ENCODE peak calls at places on chromosomes 5 and 9, in seven cellular contexts. V is mesothelial cell of epicardium, P is left lung, R is vagina, K is neural crest cell, B is Calu3, Z is AG04450. X is an unnamed sample.

GRCh38 chr5:151454166-151454565 is 6.8 kb downstream of the SLC36A1 start:
- DNase-seq in V (no peak), P (no peak), R (no peak), K (no peak), B (no peak), Z (no peak), X (no peak)

GRCh38 chr5:14440598-14441401 is 140.8 kb upstream of the OTULINL start:
- DNase-seq in V (peak), P (no peak), R (no peak), K (peak), B (no peak), Z (peak), X (no peak)

GRCh38 chr9:111900934-111901612 is 4.5 kb downstream of the UGCG start:
- DNase-seq in V (no peak), P (no peak), R (no peak), K (no peak), B (no peak), Z (no peak), X (no peak)

GRCh38 chr5:131389869-131390265 is 126.0 kb downstream of the CDC42SE2 start:
- DNase-seq in V (no peak), P (no peak), R (no peak), K (no peak), B (no peak), Z (no peak), X (no peak)

GRCh38 chr5:55063220-55063863 is 39.1 kb upstream of the GZMA start:
- DNase-seq in V (no peak), P (no peak), R (no peak), K (no peak), B (no peak), Z (no peak), X (no peak)

GRCh38 chr5:73431204-73431851 is 17.2 kb downstream of the FOXD1 start:
- DNase-seq in V (no peak), P (no peak), R (no peak), K (no peak), B (no peak), Z (no peak), X (no peak)

GRCh38 chr9:79658926-79659325 is 87.2 kb downstream of the TLE4 start:
- DNase-seq in V (no peak), P (no peak), R (no peak), K (no peak), B (no peak), Z (no peak), X (no peak)

GRCh38 chr5:178289438-178289837 is 56.8 kb upstream of the PHYKPL start:
- DNase-seq in V (no peak), P (no peak), R (no peak), K (no peak), B (no peak), Z (no peak), X (peak)

GRCh38 chr5:151168602-151169344 is 11.2 kb upstream of the ANXA6 start:
- DNase-seq in V (no peak), P (no peak), R (no peak), K (no peak), B (no peak), Z (no peak), X (no peak)

GRCh38 chr5:115402822-115403577 is 106.5 kb upstream of the CCDC112 start:
- DNase-seq in V (no peak), P (no peak), R (no peak), K (no peak), B (no peak), Z (no peak), X (no peak)

GRCh38 chr9:34256104-34256503 is 73.0 kb downstream of the KIF24 start:
- DNase-seq in V (no peak), P (no peak), R (no peak), K (no peak), B (no peak), Z (no peak), X (no peak)

GRCh38 chr5:9544502-9545300 is 1.2 kb downstream of the SEMA5A start:
- DNase-seq in V (peak), P (peak), R (no peak), K (peak), B (peak), Z (peak), X (peak)

GRCh38 chr9:103037508-103038477 is 42.7 kb downstream of the CYLC2 start:
- DNase-seq in V (no peak), P (no peak), R (no peak), K (no peak), B (no peak), Z (no peak), X (peak)

GRCh38 chr5:37198066-37198465 is 51.1 kb downstream of the CPLANE1 start:
- DNase-seq in V (no peak), P (no peak), R (no peak), K (no peak), B (no peak), Z (no peak), X (no peak)

GRCh38 chr5:101678494-101679193 is 617.4 kb downstream of the SLCO4C1 start:
- DNase-seq in V (peak), P (peak), R (no peak), K (peak), B (peak), Z (peak), X (no peak)

GRCh38 chr5:1374680-1375055 is 29.8 kb upstream of the CLPTM1L start:
- DNase-seq in V (no peak), P (peak), R (no peak), K (no peak), B (no peak), Z (no peak), X (no peak)

GRCh38 chr9:74496819-74497749 is at the start of gene RORB:
- DNase-seq in V (peak), P (peak), R (no peak), K (peak), B (peak), Z (no peak), X (peak)

GRCh38 chr5:26649000-26649399 is 389.4 kb downstream of the CDH9 start:
- DNase-seq in V (no peak), P (no peak), R (no peak), K (no peak), B (no peak), Z (no peak), X (no peak)

GRCh38 chr5:1792842-1793266 is 6.8 kb downstream of the MRPL36 start:
- DNase-seq in V (no peak), P (peak), R (no peak), K (no peak), B (peak), Z (peak), X (no peak)

GRCh38 chr5:72210913-72211670 is 103.8 kb downstream of the MAP1B start:
- DNase-seq in V (no peak), P (no peak), R (no peak), K (no peak), B (peak), Z (peak), X (no peak)

GRCh38 chr5:148973455-148973854 is 89.4 kb downstream of the SH3TC2 start:
- DNase-seq in V (no peak), P (no peak), R (no peak), K (no peak), B (no peak), Z (no peak), X (no peak)

GRCh38 chr9:5549671-5550650 is 39.6 kb downstream of the PDCD1LG2 start:
- DNase-seq in V (no peak), P (no peak), R (no peak), K (no peak), B (no peak), Z (no peak), X (no peak)

GRCh38 chr5:179980767-179981166 is 73.1 kb upstream of the TBC1D9B start:
- DNase-seq in V (no peak), P (no peak), R (no peak), K (no peak), B (no peak), Z (no peak), X (no peak)

GRCh38 chr5:179986328-179986727 is 78.6 kb upstream of the TBC1D9B start:
- DNase-seq in V (no peak), P (no peak), R (no peak), K (no peak), B (no peak), Z (no peak), X (no peak)
- TF ChIP-seq CTCF in V (no peak), P (no peak), R (no peak), K (no peak), B (no peak), Z (no peak), X (peak)

GRCh38 chr5:111857633-111858032 is 100.6 kb upstream of the NREP start:
- DNase-seq in V (no peak), P (no peak), R (no peak), K (no peak), B (no peak), Z (no peak), X (no peak)
- TF ChIP-seq CTCF in V (no peak), P (no peak), R (no peak), K (no peak), B (no peak), Z (peak), X (peak)

DNA sequence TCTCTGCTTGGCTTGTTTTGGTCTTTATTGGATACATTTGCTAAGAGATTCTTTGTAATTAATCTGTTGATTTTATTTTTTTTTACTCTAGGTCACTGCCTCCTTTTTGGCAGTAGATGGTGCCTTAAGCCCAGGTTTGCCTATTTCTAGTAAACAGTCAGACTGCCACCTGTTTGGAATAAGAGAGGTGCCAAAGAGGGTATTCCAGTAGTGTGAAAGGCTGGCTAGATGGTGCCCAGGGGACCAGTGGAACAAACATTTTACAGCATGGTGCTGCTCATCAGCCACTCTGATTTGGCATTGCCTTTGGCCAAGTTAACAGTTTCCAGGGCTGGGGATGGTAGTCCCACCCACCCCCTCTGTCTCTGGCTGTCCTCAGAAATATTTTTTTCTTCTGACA is 36.7 kb upstream of the FBXL7 start:
- DNase-seq in V (no peak), P (no peak), R (no peak), K (no peak), B (no peak), Z (peak), X (no peak)
- TF ChIP-seq CTCF in V (no peak), P (no peak), R (no peak), K (peak), B (no peak), Z (peak), X (peak)

GRCh38 chr9:7094052-7094451 is 336.3 kb downstream of the KDM4C start:
- DNase-seq in V (no peak), P (no peak), R (no peak), K (no peak), B (peak), Z (no peak), X (no peak)
- TF ChIP-seq CTCF in V (peak), P (no peak), R (no peak), K (peak), B (no peak), Z (peak), X (peak)

GRCh38 chr5:123099514-123100151 is 10.6 kb downstream of the PRDM6 start:
- DNase-seq in V (peak), P (no peak), R (no peak), K (peak), B (peak), Z (no peak), X (no peak)
- TF ChIP-seq CTCF in V (no peak), P (no peak), R (no peak), K (peak), B (peak), Z (no peak), X (peak)

GRCh38 chr9:96216618-96217017 is 85.4 kb downstream of the HSD17B3 start:
- DNase-seq in V (no peak), P (no peak), R (no peak), K (no peak), B (no peak), Z (no peak), X (no peak)

GRCh38 chr9:96219615-96220257 is 82.2 kb downstream of the HSD17B3 start:
- DNase-seq in V (no peak), P (no peak), R (no peak), K (no peak), B (no peak), Z (no peak), X (no peak)

GRCh38 chr9:96217358-96217755 is 84.6 kb downstream of the HSD17B3 start:
- DNase-seq in V (no peak), P (no peak), R (no peak), K (peak), B (no peak), Z (no peak), X (no peak)

GRCh38 chr9:96218821-96219614 is 83.0 kb downstream of the HSD17B3 start:
- DNase-seq in V (no peak), P (no peak), R (no peak), K (no peak), B (no peak), Z (no peak), X (no peak)

DNA sequence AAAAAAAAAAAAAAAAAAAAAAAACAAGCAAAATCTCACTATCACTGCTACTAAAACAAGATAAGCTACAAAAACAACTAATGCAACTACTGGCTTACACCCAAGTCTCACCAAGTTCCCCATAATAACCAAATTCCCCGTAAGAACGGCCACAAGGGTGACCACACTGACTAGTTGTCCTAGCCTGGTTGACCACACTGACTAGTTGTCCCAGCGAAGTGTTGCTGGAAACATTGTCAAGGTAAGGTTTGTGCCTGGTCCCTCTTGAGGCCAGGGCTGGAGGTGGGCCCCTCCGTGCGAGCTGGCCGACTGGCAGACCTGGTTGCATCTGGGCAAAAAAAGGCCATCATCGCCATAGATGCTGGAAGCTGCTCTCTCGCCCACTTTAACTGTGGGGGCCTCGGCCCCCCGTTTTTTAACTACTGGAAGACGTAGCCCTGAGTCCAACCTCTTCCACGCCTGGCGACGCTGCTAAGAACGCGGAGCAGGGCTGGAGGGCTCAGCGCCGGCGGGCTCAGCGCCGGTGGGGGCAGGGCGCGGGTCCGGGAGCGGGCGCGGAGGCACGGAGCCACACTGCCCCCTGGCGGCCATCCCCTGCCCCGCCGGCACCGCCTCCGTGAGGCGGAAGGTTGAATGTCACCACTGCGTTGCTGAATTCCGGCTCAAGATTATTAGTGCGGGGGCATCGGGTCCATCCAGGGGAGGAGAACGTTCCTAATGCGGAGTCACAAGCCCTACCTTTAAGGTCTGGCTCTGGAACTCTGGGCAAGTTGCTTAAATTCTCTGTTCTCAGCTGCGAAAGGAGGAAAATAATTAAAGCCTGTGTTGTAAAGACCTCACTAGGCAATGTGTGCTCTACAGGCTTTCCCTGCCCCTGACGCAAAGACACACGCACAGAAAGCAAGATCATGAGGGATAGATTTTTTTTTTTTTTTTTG is 84.0 kb downstream of the HSD17B3 start:
- DNase-seq in V (peak), P (peak), R (no peak), K (peak), B (peak), Z (peak), X (no peak)
- TF ChIP-seq CTCF in V (peak), P (peak), R (peak), K (peak), B (peak), Z (peak), X (peak)